ENCODE peak calls at places on chromosomes 12 and 14, in five cellular contexts. C is GM23248, V is GM23338, P is mammary epithelial cell, U is fibroblast of lung. T is an unnamed sample.

GRCh38 chr12:42332301-42332894 is 6.4 kb downstream of the PPHLN1 start:
- DNase-seq in C (peak; percentile 70), V (peak; percentile 40), P (peak; percentile 26), U (peak; percentile 67), T (peak; percentile 59)

GRCh38 chr14:101808020-101808641 is 46.6 kb downstream of the PPP2R5C start:
- DNase-seq in C (peak; percentile 16), V (peak; percentile 79), P (no peak), U (no peak), T (no peak)

GRCh38 chr12:89862511-89863331 is 154.1 kb upstream of the ATP2B1 start:
- DNase-seq in C (no peak), V (no peak), P (no peak), U (peak; percentile 14), T (peak; percentile 70)

GRCh38 chr12:7158866-7159600 is 28.9 kb downstream of the CLSTN3 start:
- DNase-seq in C (no peak), V (no peak), P (no peak), U (no peak), T (no peak)

GRCh38 chr14:20440882-20441281 is 4.9 kb upstream of the KLHL33 start:
- DNase-seq in C (no peak), V (no peak), P (no peak), U (no peak), T (no peak)

GRCh38 chr12:132429932-132430643 is 59.9 kb upstream of the FBRSL1 start:
- DNase-seq in C (peak; percentile 58), V (peak; percentile 71), P (peak; percentile 48), U (no peak), T (peak; percentile 31)

GRCh38 chr12:117188961-117189724 is 1.1 kb downstream of the FBXO21 start:
- DNase-seq in C (peak; percentile 83), V (peak; percentile 29), P (peak; percentile 24), U (peak; percentile 57), T (no peak)

GRCh38 chr14:64554551-64554950 is 4.8 kb downstream of the PPP1R36 start:
- DNase-seq in C (no peak), V (no peak), P (no peak), U (no peak), T (no peak)

GRCh38 chr12:108649126-108649525 is 15.4 kb upstream of the SELPLG start:
- DNase-seq in C (peak; percentile 92), V (no peak), P (no peak), U (peak; percentile 38), T (no peak)

GRCh38 chr12:530308-530707 is 70.6 kb downstream of the B4GALNT3 start:
- DNase-seq in C (peak; percentile 89), V (no peak), P (peak; percentile 87), U (no peak), T (no peak)

GRCh38 chr12:105418232-105418631 is 87.7 kb downstream of the C12orf75 start:
- DNase-seq in C (peak; percentile 90), V (peak; percentile 20), P (peak; percentile 83), U (peak; percentile 57), T (no peak)

GRCh38 chr14:102830474-102831045 is 53.3 kb downstream of the TRAF3 start:
- DNase-seq in C (no peak), V (no peak), P (no peak), U (no peak), T (no peak)

GRCh38 chr12:117872521-117873169 is 96.1 kb downstream of the KSR2 start:
- DNase-seq in C (peak; percentile 30), V (no peak), P (no peak), U (no peak), T (no peak)

GRCh38 chr12:3958534-3958933 is 85.3 kb upstream of the PARP11 start:
- DNase-seq in C (no peak), V (no peak), P (no peak), U (no peak), T (no peak)

GRCh38 chr12:48744251-48745008 is 27.9 kb upstream of the CCNT1 start:
- DNase-seq in C (no peak), V (no peak), P (no peak), U (no peak), T (peak; percentile 87)

GRCh38 chr12:88218293-88218692 is 76.2 kb downstream of the TMTC3 start:
- DNase-seq in C (no peak), V (no peak), P (no peak), U (no peak), T (no peak)

GRCh38 chr14:70027785-70028428 is 148.7 kb downstream of the SMOC1 start:
- DNase-seq in C (peak; percentile 57), V (peak; percentile 89), P (no peak), U (peak; percentile 47), T (peak; percentile 18)

GRCh38 chr12:111932241-111932640 is 80.7 kb downstream of the TMEM116 start:
- DNase-seq in C (no peak), V (no peak), P (no peak), U (no peak), T (no peak)

DNA sequence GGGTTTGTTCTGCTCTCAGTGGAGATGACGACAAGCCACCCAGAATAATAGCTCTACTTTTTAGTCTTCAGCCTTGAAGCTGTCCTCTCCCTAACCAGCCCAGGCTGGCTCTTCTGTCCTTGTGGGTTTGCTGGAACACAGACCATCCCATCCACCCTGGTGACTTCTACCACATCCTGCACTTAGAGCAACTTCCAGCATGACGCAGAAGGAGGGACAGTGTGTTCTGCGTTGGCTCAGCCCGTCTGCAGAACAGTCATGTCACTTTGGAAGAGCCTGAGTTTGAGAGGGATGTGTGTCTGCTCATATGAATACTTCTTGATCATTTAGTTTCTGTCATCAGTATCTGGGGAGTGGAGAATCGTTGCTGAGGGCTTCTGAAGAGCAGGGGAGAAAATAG is 198.0 kb downstream of the CACNA1C start:
- DNase-seq in C (peak; percentile 86), V (no peak), P (peak; percentile 31), U (no peak), T (no peak)
- H3K27ac ChIP-seq in C (peak overlapping the region; percentile 63), V (no peak overlapping the region), P (no peak overlapping the region), U (no peak overlapping the region), T (no peak overlapping the region)

GRCh38 chr14:75427482-75428229 is at the start of gene JDP2:
- DNase-seq in C (peak; percentile 92), V (peak; percentile 90), P (peak; percentile 26), U (peak; percentile 80), T (peak; percentile 11)

GRCh38 chr14:75430106-75430505 is 2.3 kb downstream of the JDP2 start:
- DNase-seq in C (peak; percentile 79), V (no peak), P (no peak), U (peak; percentile 72), T (no peak)

GRCh38 chr14:75427126-75427481 is 718 bp upstream of the JDP2 start:
- DNase-seq in C (no peak), V (no peak), P (no peak), U (no peak), T (no peak)

GRCh38 chr14:75429562-75429961 is 1.7 kb downstream of the JDP2 start:
- DNase-seq in C (peak; percentile 44), V (no peak), P (no peak), U (no peak), T (no peak)

DNA sequence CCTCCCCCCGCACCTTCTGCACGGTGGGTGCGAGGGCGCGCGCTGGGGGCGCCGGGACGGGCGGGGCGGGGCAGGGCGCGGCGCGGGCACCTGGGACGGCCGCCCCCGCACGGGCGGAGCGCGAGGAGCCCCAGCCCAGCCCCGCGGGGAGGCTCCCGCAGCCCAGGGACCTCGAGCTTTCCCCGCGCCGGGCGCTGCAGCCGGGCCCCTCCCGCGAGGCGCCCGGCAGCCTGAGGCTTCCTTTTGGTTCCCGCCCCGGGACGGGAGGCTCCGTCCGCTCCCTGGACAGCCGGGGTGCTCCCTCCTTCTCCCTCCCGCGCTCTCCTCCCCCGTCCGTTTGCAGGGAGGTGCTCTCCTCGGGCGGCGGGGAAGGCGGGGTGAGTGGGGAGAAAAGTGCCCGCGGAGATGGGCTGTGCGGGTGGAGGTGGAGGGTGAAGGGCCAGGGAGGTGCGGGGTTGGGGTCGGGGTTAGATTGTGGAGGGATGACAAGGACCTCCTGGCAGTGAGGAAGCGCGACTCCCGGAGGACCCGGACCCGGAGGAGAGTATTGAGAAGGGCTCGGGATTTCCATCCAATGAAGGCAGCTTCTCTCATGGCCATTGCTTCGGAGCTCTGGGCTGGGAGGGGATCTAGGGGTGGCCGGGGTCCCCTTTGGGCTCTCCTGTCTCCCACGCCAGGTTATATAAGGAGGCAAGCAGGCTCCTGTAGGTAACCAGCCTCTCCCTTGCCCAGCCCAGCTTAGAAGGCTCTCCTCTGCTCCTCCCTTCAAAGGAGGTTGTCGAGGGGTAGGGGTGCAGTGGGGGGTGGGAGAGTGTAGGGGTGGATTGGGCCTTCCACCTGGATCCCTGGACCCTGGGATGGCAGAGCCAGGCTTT is 645 bp downstream of the JDP2 start:
- DNase-seq in C (peak; percentile 73), V (peak; percentile 43), P (peak; percentile 23), U (no peak), T (no peak)
- H2AFZ ChIP-seq in C (peak overlapping the region; percentile 31), V (peak overlapping the region; percentile 86), P (peak overlapping the region; percentile 81), U (no peak overlapping the region), T (no peak overlapping the region)

DNA sequence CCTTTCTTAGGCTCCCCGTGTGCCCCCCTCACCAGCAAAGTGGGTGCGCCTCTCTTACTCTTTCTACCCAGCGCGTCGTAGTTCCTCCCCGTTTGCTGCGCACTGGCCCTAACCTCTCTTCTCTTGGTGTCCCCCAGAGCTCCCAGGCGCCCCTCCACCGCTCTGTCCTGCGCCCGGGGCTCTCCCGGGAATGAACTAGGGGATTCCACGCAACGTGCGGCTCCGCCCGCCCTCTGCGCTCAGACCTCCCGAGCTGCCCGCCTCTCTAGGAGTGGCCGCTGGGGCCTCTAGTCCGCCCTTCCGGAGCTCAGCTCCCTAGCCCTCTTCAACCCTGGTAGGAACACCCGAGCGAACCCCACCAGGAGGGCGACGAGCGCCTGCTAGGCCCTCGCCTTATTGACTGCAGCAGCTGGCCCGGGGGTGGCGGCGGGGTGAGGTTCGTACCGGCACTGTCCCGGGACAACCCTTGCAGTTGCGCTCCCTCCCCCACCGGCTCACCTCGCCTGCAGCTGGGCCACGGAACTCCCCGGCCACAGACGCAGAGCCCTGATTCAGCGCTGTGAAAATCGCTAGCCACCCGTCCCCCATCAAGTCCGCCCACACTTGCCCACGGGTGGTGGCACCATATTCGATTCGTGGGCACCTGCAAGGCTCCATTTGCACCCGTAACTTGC is 1.3 kb downstream of the TMEM233 start:
- DNase-seq in C (peak; percentile 6), V (peak; percentile 51), P (no peak), U (no peak), T (no peak)
- TF ChIP-seq EZH2 in C (no peak), V (peak; percentile 76), P (no peak), U (no peak), T (no peak)

GRCh38 chr12:5170894-5171293 is 127.2 kb downstream of the KCNA5 start:
- DNase-seq in C (no peak), V (no peak), P (no peak), U (no peak), T (no peak)

GRCh38 chr12:5176058-5176457 is 132.4 kb downstream of the KCNA5 start:
- DNase-seq in C (no peak), V (no peak), P (no peak), U (no peak), T (no peak)

GRCh38 chr12:5172886-5173285 is 129.2 kb downstream of the KCNA5 start:
- DNase-seq in C (no peak), V (no peak), P (no peak), U (no peak), T (no peak)

GRCh38 chr12:5171701-5172100 is 128.0 kb downstream of the KCNA5 start:
- DNase-seq in C (peak; percentile 67), V (peak; percentile 84), P (peak; percentile 44), U (peak; percentile 66), T (peak; percentile 25)

GRCh38 chr12:5173511-5174011 is 129.9 kb downstream of the KCNA5 start:
- DNase-seq in C (peak; percentile 33), V (no peak), P (no peak), U (no peak), T (no peak)
- H3K27ac ChIP-seq in C (no peak overlapping the region), V (no peak overlapping the region), P (no peak overlapping the region), U (no peak overlapping the region), T (no peak overlapping the region)